ENCODE peak calls at places on chromosomes 6 and 20, in seven cellular contexts. T is heart right ventricle; E is activated CD8-positive, alpha-beta memory T cell treated with anti-CD3 and anti-CD28 coated beads for 4 hours; L is GM03348; K is CD4-positive, alpha-beta memory T cell; R is OCI-LY7; I is NCI-H1105. C is an unnamed sample.

GRCh38 chr6:70841115-70841514 is 115.7 kb downstream of the B3GAT2 start:
- DNase-seq in T (no peak), E (no peak), L (no peak), K (no peak), R (no peak), I (no peak), C (no peak)

GRCh38 chr20:58888521-58889333 is 36.2 kb downstream of the GNAS start:
- DNase-seq in T (peak; percentile 83), E (peak; percentile 73), L (peak; percentile 89), K (peak; percentile 89), R (peak; percentile 88), I (peak; percentile 65), C (peak; percentile 84)

GRCh38 chr6:16265351-16266341 is 27.3 kb downstream of the GMPR start:
- DNase-seq in T (no peak), E (no peak), L (no peak), K (no peak), R (no peak), I (no peak), C (peak; percentile 59)

GRCh38 chr6:43699564-43700186 is 12.1 kb upstream of the MRPS18A start:
- DNase-seq in T (no peak), E (no peak), L (no peak), K (no peak), R (no peak), I (no peak), C (no peak)

GRCh38 chr20:38723069-38723981 is 961 bp upstream of the SLC32A1 start:
- DNase-seq in T (no peak), E (no peak), L (no peak), K (no peak), R (no peak), I (peak; percentile 21), C (no peak)

GRCh38 chr6:147618927-147619326 is 110.4 kb downstream of the SAMD5 start:
- DNase-seq in T (no peak), E (no peak), L (no peak), K (no peak), R (no peak), I (no peak), C (no peak)

GRCh38 chr6:33277663-33278391 is 904 bp downstream of the B3GALT4 start:
- DNase-seq in T (no peak), E (no peak), L (peak; percentile 20), K (peak; percentile 34), R (peak; percentile 75), I (no peak), C (no peak)

GRCh38 chr6:10545482-10545881 is 24.3 kb downstream of the GCNT2 start:
- DNase-seq in T (no peak), E (no peak), L (no peak), K (no peak), R (no peak), I (no peak), C (no peak)

GRCh38 chr20:49510562-49511117 is 28.2 kb upstream of the KCNB1 start:
- DNase-seq in T (peak; percentile 59), E (no peak), L (peak; percentile 93), K (no peak), R (no peak), I (no peak), C (peak; percentile 60)

GRCh38 chr6:131251593-131252204 is 116.4 kb downstream of the AKAP7 start:
- DNase-seq in T (no peak), E (no peak), L (peak; percentile 6), K (no peak), R (no peak), I (no peak), C (no peak)

GRCh38 chr6:26342106-26342999 is 22.6 kb upstream of the BTN3A2 start:
- DNase-seq in T (no peak), E (no peak), L (no peak), K (no peak), R (peak; percentile 53), I (peak; percentile 43), C (peak; percentile 60)

GRCh38 chr20:44733341-44734069 is 12.2 kb upstream of the KCNK15 start:
- DNase-seq in T (peak; percentile 66), E (no peak), L (peak; percentile 84), K (peak; percentile 58), R (peak; percentile 68), I (peak; percentile 42), C (peak; percentile 83)

GRCh38 chr6:91476000-91476399 is 889.1 kb upstream of the MAP3K7 start:
- DNase-seq in T (no peak), E (no peak), L (no peak), K (no peak), R (no peak), I (no peak), C (peak; percentile 16)

GRCh38 chr20:63279931-63280330 is 7.3 kb downstream of the ARFGAP1 start:
- DNase-seq in T (peak; percentile 2), E (no peak), L (no peak), K (no peak), R (no peak), I (no peak), C (no peak)

GRCh38 chr6:80464901-80465300 is 358.4 kb downstream of the BCKDHB start:
- DNase-seq in T (no peak), E (no peak), L (no peak), K (no peak), R (no peak), I (no peak), C (no peak)

GRCh38 chr6:156154896-156155295 is 622.3 kb upstream of the ARID1B start:
- DNase-seq in T (no peak), E (no peak), L (no peak), K (no peak), R (no peak), I (no peak), C (no peak)

GRCh38 chr6:65638047-65638831 is 68.8 kb downstream of the EYS start:
- DNase-seq in T (no peak), E (no peak), L (peak; percentile 4), K (no peak), R (peak; percentile 1), I (no peak), C (peak; percentile 61)

GRCh38 chr20:64161595-64162238 is 2.5 kb upstream of the MYT1 start:
- DNase-seq in T (peak; percentile 37), E (no peak), L (peak; percentile 72), K (peak; percentile 26), R (no peak), I (no peak), C (peak; percentile 69)

GRCh38 chr6:86706449-86706848 is 230.9 kb upstream of the HTR1E start:
- DNase-seq in T (no peak), E (no peak), L (no peak), K (no peak), R (no peak), I (no peak), C (no peak)

GRCh38 chr6:116616757-116617093 is 446 bp downstream of the RSPH4A start:
- DNase-seq in T (peak; percentile 15), E (no peak), L (peak; percentile 47), K (no peak), R (no peak), I (no peak), C (peak; percentile 23)

GRCh38 chr20:62776692-62777527 is 19.4 kb upstream of the MRGBP start:
- DNase-seq in T (no peak), E (peak; percentile 43), L (no peak), K (peak; percentile 57), R (peak; percentile 86), I (no peak), C (no peak)

GRCh38 chr20:37686762-37687477 is 6.9 kb upstream of the CTNNBL1 start:
- DNase-seq in T (no peak), E (no peak), L (no peak), K (no peak), R (no peak), I (no peak), C (no peak)

GRCh38 chr20:52410182-52410647 is 218.6 kb upstream of the ZFP64 start:
- DNase-seq in T (no peak), E (peak; percentile 28), L (peak; percentile 36), K (peak; percentile 91), R (no peak), I (no peak), C (no peak)

GRCh38 chr20:37523012-37523391 is 2.0 kb downstream of the NNAT start:
- DNase-seq in T (no peak), E (no peak), L (no peak), K (no peak), R (no peak), I (no peak), C (no peak)

GRCh38 chr20:62551408-62552323 is 75.9 kb upstream of the GATA5 start:
- DNase-seq in T (no peak), E (no peak), L (no peak), K (no peak), R (no peak), I (no peak), C (no peak)

GRCh38 chr6:45148711-45149341 is 179.3 kb upstream of the RUNX2 start:
- DNase-seq in T (no peak), E (no peak), L (peak; percentile 54), K (no peak), R (no peak), I (no peak), C (no peak)

GRCh38 chr6:37137201-37137880 is 32.6 kb upstream of the PIM1 start:
- DNase-seq in T (no peak), E (no peak), L (peak; percentile 85), K (peak; percentile 24), R (no peak), I (no peak), C (no peak)

GRCh38 chr20:41138217-41138526 is 829 bp downstream of the PLCG1 start:
- DNase-seq in T (no peak), E (no peak), L (no peak), K (no peak), R (no peak), I (no peak), C (peak; percentile 19)

GRCh38 chr6:14559754-14560527 is 442.4 kb downstream of the CD83 start:
- DNase-seq in T (no peak), E (no peak), L (peak; percentile 16), K (no peak), R (no peak), I (no peak), C (no peak)

GRCh38 chr20:38962898-38963484 is 847 bp downstream of the DHX35 start:
- DNase-seq in T (no peak), E (no peak), L (no peak), K (no peak), R (peak; percentile 14), I (no peak), C (no peak)

GRCh38 chr6:111418971-111419693 is 63.9 kb downstream of the REV3L start:
- DNase-seq in T (no peak), E (no peak), L (peak; percentile 22), K (no peak), R (no peak), I (no peak), C (no peak)

GRCh38 chr20:26169506-26169905 is 472.9 kb upstream of the ZNF337 start:
- DNase-seq in T (no peak), E (no peak), L (peak; percentile 44), K (no peak), R (no peak), I (no peak), C (no peak)

GRCh38 chr6:56223995-56224394 is 23.4 kb downstream of the COL21A1 start:
- DNase-seq in T (no peak), E (no peak), L (peak; percentile 7), K (no peak), R (no peak), I (no peak), C (no peak)

GRCh38 chr20:40982415-40983145 is 46.0 kb upstream of the TOP1 start:
- DNase-seq in T (no peak), E (no peak), L (no peak), K (no peak), R (peak; percentile 87), I (no peak), C (no peak)

C was measured in testis.